ENCODE peak calls at places on chromosomes 12 and 14, in seven cellular contexts. One of them, this sample, is unnamed.

GRCh38 chr12:121925361-121925725 is 7.0 kb downstream of the CFAP251 start:
- DNase-seq in ovary: no peak
- DNase-seq in transverse colon: no peak
- DNase-seq in K562: no peak
- DNase-seq in stomach: no peak
- DNase-seq in A549: no peak
- DNase-seq in H1: no peak
- DNase-seq in this sample: no peak

GRCh38 chr12:46657416-46658411 is 168.1 kb downstream of the SLC38A4 start:
- DNase-seq in A549: no peak
- DNase-seq in H1: no peak
- DNase-seq in ovary: no peak
- DNase-seq in K562: peak; percentile 42
- DNase-seq in transverse colon: no peak
- DNase-seq in stomach: no peak
- DNase-seq in this sample: no peak

GRCh38 chr12:69150083-69150795 is 89.1 kb upstream of the CPSF6 start:
- DNase-seq in stomach: no peak
- DNase-seq in H1: no peak
- DNase-seq in transverse colon: no peak
- DNase-seq in ovary: no peak
- DNase-seq in K562: no peak
- DNase-seq in A549: no peak
- DNase-seq in this sample: no peak

GRCh38 chr12:63319936-63320633 is 169.1 kb upstream of the AVPR1A start:
- DNase-seq in transverse colon: no peak
- DNase-seq in ovary: no peak
- DNase-seq in K562: no peak
- DNase-seq in A549: no peak
- DNase-seq in stomach: no peak
- DNase-seq in H1: no peak
- DNase-seq in this sample: no peak

GRCh38 chr14:106879241-106879640 is 1352.9 kb downstream of the TMEM121 start:
- DNase-seq in A549: peak; percentile 79
- DNase-seq in ovary: peak; percentile 73
- DNase-seq in transverse colon: peak; percentile 72
- DNase-seq in H1: no peak
- DNase-seq in stomach: peak; percentile 63
- DNase-seq in K562: peak; percentile 44
- DNase-seq in this sample: no peak

GRCh38 chr12:60805340-60805739 is 1209.5 kb downstream of the SLC16A7 start:
- DNase-seq in A549: no peak
- DNase-seq in ovary: no peak
- DNase-seq in transverse colon: no peak
- DNase-seq in H1: no peak
- DNase-seq in K562: no peak
- DNase-seq in stomach: no peak
- DNase-seq in this sample: no peak

GRCh38 chr12:43806737-43807072 is 588 bp upstream of the TWF1 start:
- DNase-seq in ovary: no peak
- DNase-seq in stomach: no peak
- DNase-seq in A549: no peak
- DNase-seq in K562: no peak
- DNase-seq in transverse colon: no peak
- DNase-seq in H1: no peak
- DNase-seq in this sample: no peak

GRCh38 chr14:63269561-63270225 is 49.0 kb downstream of the GPHB5 start:
- DNase-seq in K562: no peak
- DNase-seq in H1: no peak
- DNase-seq in ovary: no peak
- DNase-seq in stomach: no peak
- DNase-seq in A549: no peak
- DNase-seq in transverse colon: no peak
- DNase-seq in this sample: no peak

GRCh38 chr12:91422811-91423210 is 240.2 kb upstream of the DCN start:
- DNase-seq in K562: no peak
- DNase-seq in transverse colon: no peak
- DNase-seq in A549: no peak
- DNase-seq in ovary: no peak
- DNase-seq in H1: no peak
- DNase-seq in stomach: no peak
- DNase-seq in this sample: no peak

GRCh38 chr12:130715996-130716917 is at the start of gene RIMBP2:
- DNase-seq in H1: no peak
- DNase-seq in A549: peak; percentile 44
- DNase-seq in stomach: peak; percentile 14
- DNase-seq in transverse colon: no peak
- DNase-seq in ovary: peak; percentile 50
- DNase-seq in K562: no peak
- DNase-seq in this sample: peak; percentile 43

GRCh38 chr12:103097496-103097895 is 140.0 kb downstream of the ASCL1 start:
- DNase-seq in K562: no peak
- DNase-seq in transverse colon: no peak
- DNase-seq in A549: no peak
- DNase-seq in ovary: no peak
- DNase-seq in H1: no peak
- DNase-seq in stomach: no peak
- DNase-seq in this sample: no peak

GRCh38 chr14:20782280-20782890 is 1.3 kb downstream of the RNASE6 start:
- DNase-seq in transverse colon: no peak
- DNase-seq in A549: no peak
- DNase-seq in stomach: no peak
- DNase-seq in K562: no peak
- DNase-seq in H1: no peak
- DNase-seq in ovary: no peak
- DNase-seq in this sample: no peak

GRCh38 chr12:644818-645552 is 18.3 kb downstream of the NINJ2 start:
- DNase-seq in A549: no peak
- DNase-seq in transverse colon: no peak
- DNase-seq in ovary: no peak
- DNase-seq in K562: no peak
- DNase-seq in H1: no peak
- DNase-seq in stomach: no peak
- DNase-seq in this sample: no peak

GRCh38 chr14:48398675-48399282 is 723.4 kb upstream of the MDGA2 start:
- DNase-seq in stomach: no peak
- DNase-seq in ovary: no peak
- DNase-seq in K562: peak; percentile 12
- DNase-seq in H1: no peak
- DNase-seq in transverse colon: no peak
- DNase-seq in A549: peak; percentile 51
- DNase-seq in this sample: no peak

GRCh38 chr12:59626382-59626781 is 30.6 kb downstream of the SLC16A7 start:
- DNase-seq in A549: no peak
- DNase-seq in H1: no peak
- DNase-seq in transverse colon: no peak
- DNase-seq in K562: no peak
- DNase-seq in ovary: no peak
- DNase-seq in stomach: no peak
- DNase-seq in this sample: no peak

GRCh38 chr12:58172433-58173073 is 231.2 kb downstream of the ATP23 start:
- DNase-seq in H1: no peak
- DNase-seq in ovary: no peak
- DNase-seq in A549: no peak
- DNase-seq in stomach: no peak
- DNase-seq in transverse colon: no peak
- DNase-seq in K562: peak; percentile 9
- DNase-seq in this sample: no peak

GRCh38 chr12:58166643-58167042 is 225.3 kb downstream of the ATP23 start:
- DNase-seq in ovary: no peak
- DNase-seq in stomach: no peak
- DNase-seq in A549: no peak
- DNase-seq in K562: no peak
- DNase-seq in H1: no peak
- DNase-seq in transverse colon: no peak
- DNase-seq in this sample: no peak

GRCh38 chr12:58171914-58172313 is 230.5 kb downstream of the ATP23 start:
- DNase-seq in A549: no peak
- DNase-seq in H1: no peak
- DNase-seq in ovary: no peak
- DNase-seq in transverse colon: peak; percentile 18
- DNase-seq in stomach: peak; percentile 27
- DNase-seq in K562: no peak
- DNase-seq in this sample: no peak

GRCh38 chr12:58167622-58168021 is 226.3 kb downstream of the ATP23 start:
- DNase-seq in stomach: no peak
- DNase-seq in H1: no peak
- DNase-seq in K562: no peak
- DNase-seq in transverse colon: no peak
- DNase-seq in A549: no peak
- DNase-seq in ovary: no peak
- DNase-seq in this sample: no peak

GRCh38 chr12:58169826-58170225 is 228.5 kb downstream of the ATP23 start:
- DNase-seq in K562: no peak
- DNase-seq in A549: no peak
- DNase-seq in stomach: no peak
- DNase-seq in ovary: no peak
- DNase-seq in transverse colon: no peak
- DNase-seq in H1: no peak
- DNase-seq in this sample: no peak
- TF ChIP-seq EP300 in K562: no peak
- TF ChIP-seq EP300 in A549: no peak
- TF ChIP-seq EP300 in stomach: no peak
- TF ChIP-seq EP300 in ovary: no peak
- TF ChIP-seq EP300 in transverse colon: no peak
- TF ChIP-seq EP300 in H1: no peak
- TF ChIP-seq EP300 in this sample: no peak

DNA sequence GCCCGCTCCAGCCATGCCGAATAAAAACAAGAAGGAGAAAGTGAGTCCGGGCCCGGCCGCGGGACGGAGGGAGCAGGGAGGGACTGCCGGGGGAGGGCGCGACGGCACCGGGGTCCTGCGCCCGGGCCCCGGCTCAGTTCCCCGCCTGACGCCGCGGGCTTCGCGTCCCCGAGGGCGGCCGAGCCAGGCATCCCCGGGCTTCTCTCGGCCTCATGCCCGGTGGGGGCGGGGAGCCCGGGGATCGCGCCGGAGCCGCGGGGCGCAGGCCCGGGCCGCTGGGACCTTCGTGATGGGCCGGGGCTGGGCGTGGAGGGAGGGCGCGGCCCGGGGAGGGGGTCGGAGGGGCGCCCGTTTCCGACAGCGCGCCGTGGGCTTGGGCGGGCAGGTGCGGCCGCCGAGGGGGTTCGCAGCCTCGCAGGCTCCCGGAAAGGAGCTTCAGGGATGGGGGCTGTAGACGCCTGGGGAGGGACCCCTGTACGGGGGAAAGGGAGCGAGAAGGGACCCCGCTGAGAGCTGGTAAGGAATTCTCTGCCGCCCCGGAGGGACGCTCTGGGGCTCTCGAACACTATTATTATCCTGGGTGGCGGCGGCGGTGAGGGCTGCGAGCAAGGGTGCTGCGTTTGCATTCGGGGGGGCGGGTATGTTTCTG is 496 bp downstream of the PPP2R5C start:
- DNase-seq in ovary: peak; percentile 78
- DNase-seq in transverse colon: peak; percentile 59
- DNase-seq in H1: no peak
- DNase-seq in K562: no peak
- DNase-seq in A549: no peak
- DNase-seq in stomach: peak; percentile 54
- DNase-seq in this sample: peak; percentile 81
- TF ChIP-seq EP300 in ovary: no peak
- TF ChIP-seq EP300 in transverse colon: no peak
- TF ChIP-seq EP300 in H1: no peak
- TF ChIP-seq EP300 in K562: no peak
- TF ChIP-seq EP300 in A549: no peak
- TF ChIP-seq EP300 in stomach: no peak
- TF ChIP-seq EP300 in this sample: no peak

GRCh38 chr14:59342516-59343484 is 122.4 kb downstream of the GPR135 start:
- DNase-seq in K562: no peak
- DNase-seq in transverse colon: no peak
- DNase-seq in A549: no peak
- DNase-seq in H1: no peak
- DNase-seq in ovary: no peak
- DNase-seq in stomach: no peak
- DNase-seq in this sample: no peak

GRCh38 chr14:59343585-59343984 is 121.6 kb downstream of the GPR135 start:
- DNase-seq in K562: no peak
- DNase-seq in ovary: no peak
- DNase-seq in transverse colon: no peak
- DNase-seq in stomach: no peak
- DNase-seq in H1: no peak
- DNase-seq in A549: no peak
- DNase-seq in this sample: no peak

GRCh38 chr14:59346329-59346728 is 118.9 kb downstream of the GPR135 start:
- DNase-seq in transverse colon: no peak
- DNase-seq in H1: no peak
- DNase-seq in K562: no peak
- DNase-seq in ovary: no peak
- DNase-seq in A549: no peak
- DNase-seq in stomach: no peak
- DNase-seq in this sample: no peak

GRCh38 chr14:59346796-59347510 is 118.2 kb downstream of the GPR135 start:
- DNase-seq in K562: no peak
- DNase-seq in transverse colon: no peak
- DNase-seq in A549: no peak
- DNase-seq in ovary: no peak
- DNase-seq in stomach: no peak
- DNase-seq in H1: no peak
- DNase-seq in this sample: no peak

GRCh38 chr14:59344711-59345455 is 120.3 kb downstream of the GPR135 start:
- DNase-seq in stomach: no peak
- DNase-seq in H1: no peak
- DNase-seq in transverse colon: no peak
- DNase-seq in ovary: no peak
- DNase-seq in A549: no peak
- DNase-seq in K562: no peak
- DNase-seq in this sample: no peak
- TF ChIP-seq EP300 in stomach: peak; percentile 82
- TF ChIP-seq EP300 in H1: no peak
- TF ChIP-seq EP300 in transverse colon: peak; percentile 13
- TF ChIP-seq EP300 in ovary: no peak
- TF ChIP-seq EP300 in A549: no peak
- TF ChIP-seq EP300 in K562: no peak
- TF ChIP-seq EP300 in this sample: no peak

GRCh38 chr14:77040995-77041744 is 12.7 kb upstream of the IRF2BPL start:
- DNase-seq in transverse colon: peak; percentile 29
- DNase-seq in A549: no peak
- DNase-seq in K562: no peak
- DNase-seq in H1: no peak
- DNase-seq in stomach: no peak
- DNase-seq in ovary: peak; percentile 56
- DNase-seq in this sample: peak; percentile 74

GRCh38 chr14:77037886-77038511 is 9.5 kb upstream of the IRF2BPL start:
- DNase-seq in transverse colon: peak; percentile 37
- DNase-seq in ovary: peak; percentile 57
- DNase-seq in K562: no peak
- DNase-seq in H1: no peak
- DNase-seq in A549: no peak
- DNase-seq in stomach: no peak
- DNase-seq in this sample: peak; percentile 77

GRCh38 chr14:77040309-77040994 is 11.9 kb upstream of the IRF2BPL start:
- DNase-seq in transverse colon: peak; percentile 99
- DNase-seq in H1: no peak
- DNase-seq in stomach: peak; percentile 100
- DNase-seq in K562: peak; percentile 98
- DNase-seq in ovary: peak; percentile 100
- DNase-seq in A549: peak; percentile 99
- DNase-seq in this sample: peak; percentile 100

GRCh38 chr14:77040059-77040308 is 11.5 kb upstream of the IRF2BPL start:
- DNase-seq in stomach: no peak
- DNase-seq in ovary: no peak
- DNase-seq in transverse colon: no peak
- DNase-seq in A549: no peak
- DNase-seq in K562: no peak
- DNase-seq in H1: no peak
- DNase-seq in this sample: no peak

GRCh38 chr14:77039285-77040058 is 11.0 kb upstream of the IRF2BPL start:
- DNase-seq in stomach: no peak
- DNase-seq in H1: no peak
- DNase-seq in transverse colon: peak; percentile 39
- DNase-seq in K562: no peak
- DNase-seq in ovary: no peak
- DNase-seq in A549: no peak
- DNase-seq in this sample: no peak
- TF ChIP-seq EP300 in stomach: no peak
- TF ChIP-seq EP300 in H1: no peak
- TF ChIP-seq EP300 in transverse colon: no peak
- TF ChIP-seq EP300 in K562: no peak
- TF ChIP-seq EP300 in ovary: no peak
- TF ChIP-seq EP300 in A549: no peak
- TF ChIP-seq EP300 in this sample: no peak